ENCODE peak calls at places on chromosomes 11 and 22, in four cellular contexts. K, F, B and W are unnamed samples.

GRCh38 chr11:108958446-108959123 is 293.7 kb downstream of the DDX10 start:
- DNase-seq in K (no peak), F (peak; percentile 29), B (no peak), W (peak; percentile 82)

GRCh38 chr11:116517077-116517476 is 255.7 kb downstream of the BUD13 start:
- DNase-seq in K (no peak), F (no peak), B (no peak), W (no peak)

GRCh38 chr11:129075757-129076156 is 116.4 kb downstream of the ARHGAP32 start:
- DNase-seq in K (no peak), F (no peak), B (no peak), W (no peak)

GRCh38 chr11:119728226-119728626 is 774 bp downstream of the NECTIN1 start:
- DNase-seq in K (no peak), F (no peak), B (no peak), W (no peak)

GRCh38 chr11:44456544-44457270 is 108.8 kb upstream of the CD82 start:
- DNase-seq in K (no peak), F (peak; percentile 42), B (no peak), W (no peak)

GRCh38 chr11:122690801-122691649 is 35.5 kb downstream of the UBASH3B start:
- DNase-seq in K (no peak), F (no peak), B (no peak), W (peak; percentile 57)

GRCh38 chr11:114705280-114706024 is 27.1 kb downstream of the NXPE2 start:
- DNase-seq in K (no peak), F (no peak), B (no peak), W (no peak)

GRCh38 chr22:43823353-43823908 is 11.3 kb upstream of the EFCAB6 start:
- DNase-seq in K (peak; percentile 61), F (peak; percentile 68), B (no peak), W (no peak)

GRCh38 chr22:30325065-30325720 is 1.5 kb downstream of the TBC1D10A start:
- DNase-seq in K (no peak), F (peak; percentile 54), B (peak; percentile 38), W (peak; percentile 90)

GRCh38 chr11:69244286-69244685 is 49.7 kb upstream of the MYEOV start:
- DNase-seq in K (no peak), F (no peak), B (no peak), W (no peak)

GRCh38 chr11:14969922-14970323 is 2.2 kb downstream of the CALCA start:
- DNase-seq in K (peak; percentile 28), F (peak; percentile 50), B (peak; percentile 37), W (peak; percentile 7)

DNA sequence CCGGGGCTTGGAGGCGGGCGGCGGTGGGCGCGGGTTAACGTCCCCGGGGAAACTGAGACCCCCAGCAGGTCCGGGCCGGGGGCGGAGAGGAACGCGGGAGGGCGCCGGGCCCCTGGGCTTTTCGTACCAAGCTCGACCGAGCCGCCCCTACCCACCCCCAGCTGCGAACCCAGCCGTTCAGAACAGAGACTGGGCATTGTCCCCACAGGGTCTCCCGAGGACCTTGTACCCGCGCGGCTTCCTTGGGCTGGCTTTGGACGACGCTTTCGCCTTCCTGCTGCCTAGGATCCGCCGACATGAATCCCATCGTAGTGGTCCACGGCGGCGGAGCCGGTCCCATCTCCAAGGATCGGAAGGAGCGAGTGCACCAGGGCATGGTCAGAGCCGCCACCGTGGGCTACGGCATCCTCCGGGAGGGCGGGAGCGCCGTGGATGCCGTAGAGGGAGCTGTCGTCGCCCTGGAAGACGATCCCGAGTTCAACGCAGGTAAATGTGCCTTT is 484 bp downstream of the ASRGL1 start:
- DNase-seq in K (no peak), F (peak; percentile 27), B (peak; percentile 35), W (no peak)
- TF ChIP-seq RAD21 in K (no peak), F (no peak), B (no peak), W (no peak)

GRCh38 chr11:46387919-46388618 is 3.5 kb downstream of the CHRM4 start:
- DNase-seq in K (no peak), F (no peak), B (no peak), W (no peak)
- TF ChIP-seq MAZ in K (no peak), F (no peak), B (no peak), W (no peak)

GRCh38 chr11:17600316-17601205 is 53.5 kb downstream of the OTOG start:
- DNase-seq in K (no peak), F (no peak), B (no peak), W (no peak)
- TF ChIP-seq RAD21 in K (no peak), F (no peak), B (no peak), W (no peak)

GRCh38 chr11:20029193-20029592 is 131.1 kb downstream of the DBX1 start:
- DNase-seq in K (no peak), F (no peak), B (no peak), W (no peak)
- TF ChIP-seq MAZ in K (no peak), F (no peak), B (no peak), W (no peak)

GRCh38 chr22:48091060-48091650 is 1328.7 kb downstream of the TBC1D22A start:
- DNase-seq in K (no peak), F (no peak), B (no peak), W (no peak)
- TF ChIP-seq RAD21 in K (no peak), F (no peak), B (no peak), W (no peak)

GRCh38 chr11:99522467-99523173 is 501.9 kb downstream of the CNTN5 start:
- DNase-seq in K (no peak), F (no peak), B (no peak), W (peak; percentile 54)
- TF ChIP-seq MAZ in K (no peak), F (no peak), B (no peak), W (no peak)